ENCODE peak calls at places on chromosomes 1 and 21, in eight cellular contexts. One of them, this sample, is unnamed.

GRCh38 chr21:38567577-38568360 is 69.5 kb upstream of the ERG start:
- DNase-seq in heart left ventricle: no peak
- DNase-seq in tibial nerve: no peak
- DNase-seq in cardiac fibroblast: peak
- DNase-seq in AG04449: no peak
- DNase-seq in HCT116: no peak
- DNase-seq in astrocyte: peak
- DNase-seq in left ventricle myocardium inferior: no peak
- DNase-seq in this sample: peak

GRCh38 chr1:236673284-236673919 is 12.9 kb upstream of the ACTN2 start:
- DNase-seq in heart left ventricle: no peak
- DNase-seq in tibial nerve: no peak
- DNase-seq in cardiac fibroblast: peak
- DNase-seq in AG04449: no peak
- DNase-seq in HCT116: no peak
- DNase-seq in astrocyte: no peak
- DNase-seq in left ventricle myocardium inferior: no peak
- DNase-seq in this sample: peak

GRCh38 chr1:11913291-11913690 is 12.9 kb downstream of the KIAA2013 start:
- DNase-seq in heart left ventricle: no peak
- DNase-seq in tibial nerve: no peak
- DNase-seq in cardiac fibroblast: no peak
- DNase-seq in AG04449: no peak
- DNase-seq in HCT116: no peak
- DNase-seq in astrocyte: no peak
- DNase-seq in left ventricle myocardium inferior: no peak
- DNase-seq in this sample: no peak

GRCh38 chr1:229344139-229344538 is 1.3 kb upstream of the CCSAP start:
- DNase-seq in heart left ventricle: no peak
- DNase-seq in tibial nerve: no peak
- DNase-seq in cardiac fibroblast: no peak
- DNase-seq in AG04449: no peak
- DNase-seq in HCT116: no peak
- DNase-seq in astrocyte: no peak
- DNase-seq in left ventricle myocardium inferior: no peak
- DNase-seq in this sample: no peak

GRCh38 chr1:212814989-212815388 is 23.3 kb downstream of the TATDN3 start:
- DNase-seq in heart left ventricle: no peak
- DNase-seq in tibial nerve: peak
- DNase-seq in cardiac fibroblast: peak
- DNase-seq in AG04449: no peak
- DNase-seq in HCT116: no peak
- DNase-seq in astrocyte: no peak
- DNase-seq in left ventricle myocardium inferior: no peak
- DNase-seq in this sample: peak

GRCh38 chr1:226125831-226126230 is 60.7 kb downstream of the ACBD3 start:
- DNase-seq in heart left ventricle: no peak
- DNase-seq in tibial nerve: no peak
- DNase-seq in cardiac fibroblast: no peak
- DNase-seq in AG04449: no peak
- DNase-seq in HCT116: no peak
- DNase-seq in astrocyte: no peak
- DNase-seq in left ventricle myocardium inferior: no peak
- DNase-seq in this sample: no peak

GRCh38 chr1:3160647-3161046 is 91.6 kb downstream of the PRDM16 start:
- DNase-seq in heart left ventricle: no peak
- DNase-seq in tibial nerve: no peak
- DNase-seq in cardiac fibroblast: no peak
- DNase-seq in AG04449: no peak
- DNase-seq in HCT116: no peak
- DNase-seq in astrocyte: no peak
- DNase-seq in left ventricle myocardium inferior: no peak
- DNase-seq in this sample: no peak

GRCh38 chr1:208101661-208102431 is 142.3 kb downstream of the PLXNA2 start:
- DNase-seq in heart left ventricle: peak
- DNase-seq in tibial nerve: peak
- DNase-seq in cardiac fibroblast: peak
- DNase-seq in AG04449: no peak
- DNase-seq in HCT116: no peak
- DNase-seq in astrocyte: peak
- DNase-seq in left ventricle myocardium inferior: no peak
- DNase-seq in this sample: peak

GRCh38 chr1:110011527-110012041 is 22.8 kb upstream of the STRIP1 start:
- DNase-seq in heart left ventricle: no peak
- DNase-seq in tibial nerve: no peak
- DNase-seq in cardiac fibroblast: peak
- DNase-seq in AG04449: no peak
- DNase-seq in HCT116: peak
- DNase-seq in astrocyte: no peak
- DNase-seq in left ventricle myocardium inferior: no peak
- DNase-seq in this sample: peak

GRCh38 chr1:7541629-7542028 is 229.5 kb upstream of the VAMP3 start:
- DNase-seq in heart left ventricle: peak
- DNase-seq in tibial nerve: no peak
- DNase-seq in cardiac fibroblast: no peak
- DNase-seq in AG04449: no peak
- DNase-seq in HCT116: no peak
- DNase-seq in astrocyte: peak
- DNase-seq in left ventricle myocardium inferior: no peak
- DNase-seq in this sample: peak

GRCh38 chr1:210586785-210587184 is 258.1 kb downstream of the HHAT start:
- DNase-seq in heart left ventricle: no peak
- DNase-seq in tibial nerve: no peak
- DNase-seq in cardiac fibroblast: no peak
- DNase-seq in AG04449: no peak
- DNase-seq in HCT116: no peak
- DNase-seq in astrocyte: no peak
- DNase-seq in left ventricle myocardium inferior: no peak
- DNase-seq in this sample: no peak

GRCh38 chr1:201594575-201595245 is 55.8 kb downstream of the NAV1 start:
- DNase-seq in heart left ventricle: no peak
- DNase-seq in tibial nerve: no peak
- DNase-seq in cardiac fibroblast: peak
- DNase-seq in AG04449: no peak
- DNase-seq in HCT116: no peak
- DNase-seq in astrocyte: no peak
- DNase-seq in left ventricle myocardium inferior: no peak
- DNase-seq in this sample: no peak

GRCh38 chr1:192443616-192444015 is 126.8 kb downstream of the RGS21 start:
- DNase-seq in heart left ventricle: no peak
- DNase-seq in tibial nerve: no peak
- DNase-seq in cardiac fibroblast: peak
- DNase-seq in AG04449: no peak
- DNase-seq in HCT116: no peak
- DNase-seq in astrocyte: peak
- DNase-seq in left ventricle myocardium inferior: no peak
- DNase-seq in this sample: peak

GRCh38 chr1:175918364-175918801 is 175.0 kb upstream of the TNR start:
- DNase-seq in heart left ventricle: no peak
- DNase-seq in tibial nerve: no peak
- DNase-seq in cardiac fibroblast: no peak
- DNase-seq in AG04449: no peak
- DNase-seq in HCT116: no peak
- DNase-seq in astrocyte: no peak
- DNase-seq in left ventricle myocardium inferior: no peak
- DNase-seq in this sample: peak

GRCh38 chr1:175919001-175919400 is 175.6 kb upstream of the TNR start:
- DNase-seq in heart left ventricle: no peak
- DNase-seq in tibial nerve: no peak
- DNase-seq in cardiac fibroblast: no peak
- DNase-seq in AG04449: no peak
- DNase-seq in HCT116: no peak
- DNase-seq in astrocyte: no peak
- DNase-seq in left ventricle myocardium inferior: no peak
- DNase-seq in this sample: no peak

GRCh38 chr1:175911138-175911537 is 167.7 kb upstream of the TNR start:
- DNase-seq in heart left ventricle: no peak
- DNase-seq in tibial nerve: no peak
- DNase-seq in cardiac fibroblast: no peak
- DNase-seq in AG04449: no peak
- DNase-seq in HCT116: no peak
- DNase-seq in astrocyte: no peak
- DNase-seq in left ventricle myocardium inferior: no peak
- DNase-seq in this sample: no peak

DNA sequence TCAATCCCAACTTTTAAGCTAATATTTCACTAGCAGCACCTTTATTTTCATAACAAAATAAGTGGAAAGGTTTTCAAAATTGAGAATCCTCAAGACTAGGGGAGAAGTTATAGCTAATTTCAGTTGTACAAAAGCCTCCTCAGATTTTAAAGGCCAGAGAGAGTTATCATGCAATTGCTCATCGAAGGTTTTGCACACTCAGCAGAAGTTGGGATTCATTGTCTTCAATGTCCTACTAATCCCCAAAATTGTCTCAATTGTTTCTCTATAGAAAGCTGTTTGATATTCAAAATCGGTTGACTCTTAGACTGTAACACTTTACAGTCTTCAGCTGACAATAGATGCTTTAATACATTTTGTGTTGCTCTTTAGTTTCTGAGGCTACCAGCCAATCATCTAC is 170.7 kb upstream of the TNR start:
- DNase-seq in heart left ventricle: no peak
- DNase-seq in tibial nerve: no peak
- DNase-seq in cardiac fibroblast: no peak
- DNase-seq in AG04449: no peak
- DNase-seq in HCT116: no peak
- DNase-seq in astrocyte: no peak
- DNase-seq in left ventricle myocardium inferior: no peak
- DNase-seq in this sample: no peak
- TF ChIP-seq CTCF in heart left ventricle: no peak
- TF ChIP-seq CTCF in tibial nerve: no peak
- TF ChIP-seq CTCF in cardiac fibroblast: no peak
- TF ChIP-seq CTCF in AG04449: no peak
- TF ChIP-seq CTCF in HCT116: no peak
- TF ChIP-seq CTCF in astrocyte: no peak
- TF ChIP-seq CTCF in left ventricle myocardium inferior: no peak
- TF ChIP-seq CTCF in this sample: no peak

DNA sequence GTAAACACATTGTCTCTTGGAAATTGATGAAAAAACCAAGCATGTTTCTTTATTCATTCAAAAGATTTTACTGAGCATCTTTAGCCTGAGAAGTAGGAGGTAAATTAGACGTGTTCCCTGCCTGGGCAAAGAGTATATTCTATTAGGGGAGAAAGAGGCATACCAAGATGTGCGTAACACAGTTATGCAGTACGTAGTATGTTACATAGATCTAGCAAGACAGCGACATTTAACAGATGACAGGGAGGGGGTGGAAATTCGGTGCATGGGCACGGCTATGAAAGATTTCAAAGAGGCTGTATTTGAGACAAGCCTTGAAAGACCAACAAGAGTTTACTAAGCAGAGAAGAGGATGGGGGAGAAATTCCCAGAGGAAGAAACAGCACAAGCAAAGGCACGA is 85.0 kb downstream of the TM2D1 start:
- DNase-seq in heart left ventricle: no peak
- DNase-seq in tibial nerve: no peak
- DNase-seq in cardiac fibroblast: no peak
- DNase-seq in AG04449: no peak
- DNase-seq in HCT116: no peak
- DNase-seq in astrocyte: no peak
- DNase-seq in left ventricle myocardium inferior: no peak
- DNase-seq in this sample: no peak
- TF ChIP-seq CTCF in heart left ventricle: no peak
- TF ChIP-seq CTCF in tibial nerve: no peak
- TF ChIP-seq CTCF in cardiac fibroblast: no peak
- TF ChIP-seq CTCF in AG04449: no peak
- TF ChIP-seq CTCF in HCT116: no peak
- TF ChIP-seq CTCF in astrocyte: no peak
- TF ChIP-seq CTCF in left ventricle myocardium inferior: no peak
- TF ChIP-seq CTCF in this sample: no peak

GRCh38 chr21:35943752-35944151 is 116.6 kb downstream of the SETD4 start:
- DNase-seq in heart left ventricle: no peak
- DNase-seq in tibial nerve: no peak
- DNase-seq in cardiac fibroblast: no peak
- DNase-seq in AG04449: no peak
- DNase-seq in HCT116: no peak
- DNase-seq in astrocyte: no peak
- DNase-seq in left ventricle myocardium inferior: no peak
- DNase-seq in this sample: no peak

GRCh38 chr21:35942211-35943144 is 117.8 kb downstream of the SETD4 start:
- DNase-seq in heart left ventricle: no peak
- DNase-seq in tibial nerve: no peak
- DNase-seq in cardiac fibroblast: no peak
- DNase-seq in AG04449: no peak
- DNase-seq in HCT116: no peak
- DNase-seq in astrocyte: no peak
- DNase-seq in left ventricle myocardium inferior: no peak
- DNase-seq in this sample: no peak

GRCh38 chr21:35945089-35945671 is 115.1 kb downstream of the SETD4 start:
- DNase-seq in heart left ventricle: no peak
- DNase-seq in tibial nerve: no peak
- DNase-seq in cardiac fibroblast: no peak
- DNase-seq in AG04449: no peak
- DNase-seq in HCT116: no peak
- DNase-seq in astrocyte: no peak
- DNase-seq in left ventricle myocardium inferior: no peak
- DNase-seq in this sample: no peak

DNA sequence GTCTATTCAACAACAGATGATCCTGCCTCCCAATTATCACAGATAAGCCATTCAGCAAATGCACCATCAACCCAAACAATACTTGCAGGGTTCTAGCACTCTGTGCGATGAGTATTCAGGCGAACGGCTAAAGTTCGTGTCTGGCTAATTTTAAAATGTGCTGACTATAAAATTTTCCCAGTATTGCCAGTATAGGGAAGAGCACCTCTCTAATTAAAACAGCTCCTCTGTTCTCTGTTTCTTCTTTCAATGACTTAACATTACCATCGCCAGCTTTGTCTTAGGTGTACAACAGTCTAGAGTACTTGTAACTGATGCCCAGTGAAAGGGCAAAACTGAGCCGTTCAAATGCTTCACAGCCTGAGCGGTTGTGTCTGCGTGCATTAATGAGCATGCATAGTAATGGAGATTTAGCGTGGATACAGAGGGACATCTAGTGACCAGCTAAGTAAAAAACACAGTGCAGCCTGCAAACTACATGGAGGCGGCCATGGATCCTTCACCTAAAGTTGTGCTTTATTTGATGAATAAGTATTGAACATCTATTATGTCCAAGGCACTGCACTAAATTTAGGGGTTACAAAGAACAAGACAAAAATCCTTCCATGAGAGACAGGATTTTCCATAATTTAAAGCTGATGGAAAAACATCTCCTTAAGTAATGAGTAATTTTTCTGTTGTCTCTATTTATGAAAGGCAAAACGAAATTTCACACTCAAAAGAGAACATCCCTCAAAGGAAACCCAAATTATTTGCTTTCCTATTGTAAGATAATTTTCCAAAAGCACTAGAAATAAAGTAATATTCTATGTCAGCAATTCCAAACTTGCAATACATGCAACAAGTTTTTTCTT is 120.0 kb downstream of the SETD4 start:
- DNase-seq in heart left ventricle: no peak
- DNase-seq in tibial nerve: peak
- DNase-seq in cardiac fibroblast: peak
- DNase-seq in AG04449: peak
- DNase-seq in HCT116: peak
- DNase-seq in astrocyte: peak
- DNase-seq in left ventricle myocardium inferior: no peak
- DNase-seq in this sample: peak
- TF ChIP-seq CTCF in heart left ventricle: peak
- TF ChIP-seq CTCF in tibial nerve: peak
- TF ChIP-seq CTCF in cardiac fibroblast: peak
- TF ChIP-seq CTCF in AG04449: peak
- TF ChIP-seq CTCF in HCT116: peak
- TF ChIP-seq CTCF in astrocyte: peak
- TF ChIP-seq CTCF in left ventricle myocardium inferior: peak
- TF ChIP-seq CTCF in this sample: peak

GRCh38 chr21:23160914-23161313 is 2162.7 kb downstream of the NCAM2 start:
- DNase-seq in heart left ventricle: no peak
- DNase-seq in tibial nerve: no peak
- DNase-seq in cardiac fibroblast: no peak
- DNase-seq in AG04449: no peak
- DNase-seq in HCT116: no peak
- DNase-seq in astrocyte: no peak
- DNase-seq in left ventricle myocardium inferior: no peak
- DNase-seq in this sample: peak
- TF ChIP-seq CTCF in heart left ventricle: no peak
- TF ChIP-seq CTCF in tibial nerve: no peak
- TF ChIP-seq CTCF in cardiac fibroblast: no peak
- TF ChIP-seq CTCF in AG04449: no peak
- TF ChIP-seq CTCF in HCT116: no peak
- TF ChIP-seq CTCF in astrocyte: no peak
- TF ChIP-seq CTCF in left ventricle myocardium inferior: no peak
- TF ChIP-seq CTCF in this sample: peak

This sample was measured in choroid plexus epithelial cell.